ENCODE peak calls at places on chromosomes 6 and 20, in seven cellular contexts. One of them, this sample, is unnamed.

GRCh38 chr6:3194535-3195376 is 32.7 kb downstream of the TUBB2B start:
- DNase-seq in HFF-Myc: no peak
- DNase-seq in colonic mucosa: no peak
- DNase-seq in HL-60: no peak
- DNase-seq in lower leg skin: no peak
- DNase-seq in heart left ventricle: peak; percentile 50
- DNase-seq in tibial nerve: no peak
- DNase-seq in this sample: no peak

GRCh38 chr6:81988446-81988845 is 236.0 kb upstream of the TENT5A start:
- DNase-seq in colonic mucosa: no peak
- DNase-seq in HFF-Myc: no peak
- DNase-seq in heart left ventricle: no peak
- DNase-seq in lower leg skin: no peak
- DNase-seq in HL-60: no peak
- DNase-seq in tibial nerve: no peak
- DNase-seq in this sample: no peak

GRCh38 chr20:11980263-11980662 is 62.6 kb downstream of the BTBD3 start:
- DNase-seq in tibial nerve: no peak
- DNase-seq in HFF-Myc: no peak
- DNase-seq in heart left ventricle: no peak
- DNase-seq in HL-60: no peak
- DNase-seq in lower leg skin: no peak
- DNase-seq in colonic mucosa: no peak
- DNase-seq in this sample: no peak

GRCh38 chr20:57022306-57022705 is 244.1 kb downstream of the BMP7 start:
- DNase-seq in colonic mucosa: no peak
- DNase-seq in HL-60: no peak
- DNase-seq in heart left ventricle: no peak
- DNase-seq in lower leg skin: no peak
- DNase-seq in HFF-Myc: no peak
- DNase-seq in tibial nerve: no peak
- DNase-seq in this sample: no peak

GRCh38 chr20:51750037-51750769 is 18.0 kb downstream of the ATP9A start:
- DNase-seq in HFF-Myc: peak; percentile 72
- DNase-seq in HL-60: no peak
- DNase-seq in tibial nerve: peak; percentile 24
- DNase-seq in colonic mucosa: peak; percentile 91
- DNase-seq in heart left ventricle: peak; percentile 49
- DNase-seq in lower leg skin: peak; percentile 79
- DNase-seq in this sample: peak; percentile 79

GRCh38 chr6:121510568-121511177 is 75.2 kb downstream of the GJA1 start:
- DNase-seq in HFF-Myc: no peak
- DNase-seq in tibial nerve: no peak
- DNase-seq in HL-60: no peak
- DNase-seq in lower leg skin: no peak
- DNase-seq in heart left ventricle: no peak
- DNase-seq in colonic mucosa: no peak
- DNase-seq in this sample: no peak

GRCh38 chr6:136067731-136068341 is 182.3 kb downstream of the MTFR2 start:
- DNase-seq in heart left ventricle: no peak
- DNase-seq in tibial nerve: no peak
- DNase-seq in HFF-Myc: no peak
- DNase-seq in colonic mucosa: no peak
- DNase-seq in lower leg skin: no peak
- DNase-seq in HL-60: no peak
- DNase-seq in this sample: no peak

GRCh38 chr6:108947114-108947854 is 99.1 kb downstream of the ARMC2 start:
- DNase-seq in HL-60: no peak
- DNase-seq in colonic mucosa: no peak
- DNase-seq in heart left ventricle: peak; percentile 43
- DNase-seq in tibial nerve: peak; percentile 51
- DNase-seq in HFF-Myc: peak; percentile 57
- DNase-seq in lower leg skin: peak; percentile 59
- DNase-seq in this sample: no peak

GRCh38 chr6:137843206-137843605 is 23.9 kb upstream of the TNFAIP3 start:
- DNase-seq in lower leg skin: no peak
- DNase-seq in HL-60: no peak
- DNase-seq in heart left ventricle: no peak
- DNase-seq in colonic mucosa: no peak
- DNase-seq in HFF-Myc: no peak
- DNase-seq in tibial nerve: no peak
- DNase-seq in this sample: no peak

GRCh38 chr20:33444797-33445560 is 1.4 kb upstream of the SNTA1 start:
- DNase-seq in heart left ventricle: no peak
- DNase-seq in tibial nerve: no peak
- DNase-seq in HFF-Myc: no peak
- DNase-seq in HL-60: no peak
- DNase-seq in lower leg skin: no peak
- DNase-seq in colonic mucosa: peak; percentile 32
- DNase-seq in this sample: no peak
- TF ChIP-seq CTCF in heart left ventricle: peak; percentile 23
- TF ChIP-seq CTCF in tibial nerve: no peak
- TF ChIP-seq CTCF in HFF-Myc: peak; percentile 25
- TF ChIP-seq CTCF in HL-60: no peak
- TF ChIP-seq CTCF in lower leg skin: no peak
- TF ChIP-seq CTCF in colonic mucosa: no peak
- TF ChIP-seq CTCF in this sample: no peak

GRCh38 chr6:131948692-131949614 is 2.2 kb downstream of the CCN2 start:
- DNase-seq in heart left ventricle: no peak
- DNase-seq in lower leg skin: no peak
- DNase-seq in HL-60: no peak
- DNase-seq in colonic mucosa: no peak
- DNase-seq in tibial nerve: peak; percentile 36
- DNase-seq in HFF-Myc: no peak
- DNase-seq in this sample: no peak
- H3K4me3 ChIP-seq in heart left ventricle: peak overlapping the region; percentile 63
- H3K4me3 ChIP-seq in lower leg skin: peak overlapping the region; percentile 71
- H3K4me3 ChIP-seq in HL-60: no peak overlapping the region
- H3K4me3 ChIP-seq in colonic mucosa: peak overlapping the region; percentile 57
- H3K4me3 ChIP-seq in tibial nerve: peak overlapping the region; percentile 50
- H3K4me3 ChIP-seq in HFF-Myc: peak overlapping the region; percentile 75
- H3K4me3 ChIP-seq in this sample: peak overlapping the region; percentile 56

DNA sequence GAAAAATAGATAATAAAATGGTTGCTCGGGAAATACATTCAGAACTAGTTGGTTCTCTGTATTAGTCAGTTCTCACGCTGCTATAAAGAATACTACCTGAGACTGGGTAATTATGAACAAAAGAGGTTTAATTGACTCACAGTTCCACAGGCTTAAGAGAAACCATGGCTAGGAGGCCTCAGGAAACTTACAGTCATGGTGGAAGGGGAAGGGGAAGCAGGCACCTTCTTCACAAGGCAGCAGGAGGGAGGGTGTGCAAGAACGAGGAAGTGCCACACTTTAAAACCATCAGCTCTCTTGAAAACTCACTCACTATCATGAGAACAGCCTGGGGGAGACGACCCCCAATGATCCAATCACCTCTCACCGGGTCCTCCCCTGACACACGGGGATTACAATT is 24.2 kb upstream of the SNX9 start:
- DNase-seq in heart left ventricle: no peak
- DNase-seq in lower leg skin: no peak
- DNase-seq in HFF-Myc: no peak
- DNase-seq in HL-60: peak; percentile 8
- DNase-seq in colonic mucosa: no peak
- DNase-seq in tibial nerve: no peak
- DNase-seq in this sample: no peak
- TF ChIP-seq CTCF in heart left ventricle: no peak
- TF ChIP-seq CTCF in lower leg skin: no peak
- TF ChIP-seq CTCF in HFF-Myc: no peak
- TF ChIP-seq CTCF in HL-60: no peak
- TF ChIP-seq CTCF in colonic mucosa: no peak
- TF ChIP-seq CTCF in tibial nerve: no peak
- TF ChIP-seq CTCF in this sample: no peak

GRCh38 chr20:41047279-41047974 is 18.8 kb downstream of the TOP1 start:
- DNase-seq in lower leg skin: no peak
- DNase-seq in tibial nerve: no peak
- DNase-seq in HL-60: no peak
- DNase-seq in heart left ventricle: no peak
- DNase-seq in HFF-Myc: no peak
- DNase-seq in colonic mucosa: no peak
- DNase-seq in this sample: no peak
- H3K4me3 ChIP-seq in lower leg skin: no peak overlapping the region
- H3K4me3 ChIP-seq in tibial nerve: peak overlapping the region; percentile 25
- H3K4me3 ChIP-seq in HL-60: no peak overlapping the region
- H3K4me3 ChIP-seq in heart left ventricle: peak overlapping the region; percentile 11
- H3K4me3 ChIP-seq in HFF-Myc: no peak overlapping the region
- H3K4me3 ChIP-seq in colonic mucosa: no peak overlapping the region
- H3K4me3 ChIP-seq in this sample: peak overlapping the region; percentile 13

This sample was measured in left lung.